ENCODE peak calls at places on chromosomes 6 and 20, in four cellular contexts. W is globus pallidus; Z is effector memory CD4-positive, alpha-beta T cell; K is stimulated activated CD4-positive, alpha-beta T cell treated with anti-CD3 and anti-CD28 coated beads, Interleukin-12 subunit alpha, Interleukin-12 subunit beta, amount 100 ng/mL, for 24 hours. R is an unnamed sample.
A peak's percentile ranks its signal among the peaks of the same experiment; 100 is the strongest.

GRCh38 chr20:47365023-47365764 is 8.7 kb upstream of the ZMYND8 start:
- DNase-seq in W (no peak), Z (no peak), K (no peak), R (no peak)

GRCh38 chr20:62143976-62144825 is 632 bp downstream of the SS18L1 start:
- DNase-seq in W (no peak), Z (peak; percentile 21), K (no peak), R (no peak)

GRCh38 chr20:64255361-64256281 is at the start of gene PCMTD2:
- DNase-seq in W (peak; percentile 77), Z (peak; percentile 76), K (peak; percentile 69), R (peak; percentile 62)

GRCh38 chr20:18796282-18796833 is 17.2 kb upstream of the SCP2D1 start:
- DNase-seq in W (no peak), Z (no peak), K (no peak), R (no peak)

GRCh38 chr6:6622557-6622956 is 34.0 kb downstream of the LY86 start:
- DNase-seq in W (no peak), Z (no peak), K (no peak), R (no peak)

GRCh38 chr20:52983726-52984450 is 11.7 kb downstream of the TSHZ2 start:
- DNase-seq in W (no peak), Z (no peak), K (no peak), R (no peak)

GRCh38 chr6:128361378-128361777 is 159.0 kb downstream of the PTPRK start:
- DNase-seq in W (no peak), Z (no peak), K (no peak), R (no peak)

GRCh38 chr6:25359191-25359861 is 80.2 kb downstream of the CARMIL1 start:
- DNase-seq in W (peak; percentile 61), Z (no peak), K (no peak), R (no peak)

GRCh38 chr6:143941852-143942627 is 66.0 kb downstream of the PLAGL1 start:
- DNase-seq in W (peak; percentile 11), Z (peak; percentile 15), K (peak; percentile 31), R (no peak)

GRCh38 chr6:108596947-108597346 is 36.2 kb downstream of the FOXO3 start:
- DNase-seq in W (no peak), Z (no peak), K (no peak), R (no peak)

GRCh38 chr6:134880487-134881190 is 69.3 kb downstream of the ALDH8A1 start:
- DNase-seq in W (no peak), Z (no peak), K (no peak), R (no peak)

GRCh38 chr6:52253494-52253893 is 9.2 kb upstream of the IL17F start:
- DNase-seq in W (no peak), Z (no peak), K (peak; percentile 15), R (no peak)

GRCh38 chr6:3451498-3451897 is 5.4 kb downstream of the SLC22A23 start:
- DNase-seq in W (no peak), Z (no peak), K (no peak), R (no peak)

GRCh38 chr6:37580164-37580955 is 80.7 kb upstream of the CCDC167 start:
- DNase-seq in W (no peak), Z (no peak), K (no peak), R (no peak)

GRCh38 chr20:46963758-46964181 is 69.1 kb downstream of the EYA2 start:
- DNase-seq in W (no peak), Z (no peak), K (no peak), R (no peak)

GRCh38 chr20:50003253-50003656 is 20.5 kb downstream of the SNAI1 start:
- DNase-seq in W (no peak), Z (no peak), K (no peak), R (no peak)

GRCh38 chr20:12265662-12266061 is 348.0 kb downstream of the BTBD3 start:
- DNase-seq in W (no peak), Z (no peak), K (no peak), R (no peak)

GRCh38 chr6:108134213-108134973 is 31.4 kb upstream of the NR2E1 start:
- DNase-seq in W (no peak), Z (no peak), K (no peak), R (no peak)

GRCh38 chr6:169979873-169980440 is 228.5 kb downstream of the ERMARD start:
- DNase-seq in W (no peak), Z (no peak), K (no peak), R (no peak)

GRCh38 chr6:110590821-110591351 is 114.5 kb upstream of the SLC22A16 start:
- DNase-seq in W (no peak), Z (no peak), K (no peak), R (no peak)

GRCh38 chr6:161079566-161080262 is 88.1 kb downstream of the MAP3K4 start:
- DNase-seq in W (no peak), Z (peak; percentile 56), K (peak; percentile 24), R (peak; percentile 45)

GRCh38 chr6:146851837-146852236 is 253.1 kb downstream of the ADGB start:
- DNase-seq in W (no peak), Z (no peak), K (no peak), R (no peak)

GRCh38 chr6:161480416-161481165 is 206.7 kb upstream of the AGPAT4 start:
- DNase-seq in W (peak; percentile 6), Z (no peak), K (no peak), R (no peak)

GRCh38 chr6:125888989-125889656 is 67.4 kb upstream of the HINT3 start:
- DNase-seq in W (no peak), Z (peak; percentile 3), K (no peak), R (no peak)

GRCh38 chr6:20069130-20069529 is 143.1 kb downstream of the MBOAT1 start:
- DNase-seq in W (no peak), Z (no peak), K (no peak), R (no peak)

GRCh38 chr6:139126255-139126654 is 8.6 kb upstream of the HECA start:
- DNase-seq in W (no peak), Z (no peak), K (no peak), R (peak; percentile 56)

GRCh38 chr6:14856177-14856576 is 389.7 kb upstream of the JARID2 start:
- DNase-seq in W (no peak), Z (no peak), K (no peak), R (no peak)

GRCh38 chr6:132357120-132357519 is 44.2 kb downstream of the MOXD1 start:
- DNase-seq in W (no peak), Z (no peak), K (no peak), R (no peak)

GRCh38 chr20:35311409-35311808 is 19.2 kb upstream of the FAM83C start:
- DNase-seq in W (no peak), Z (no peak), K (peak; percentile 41), R (no peak)

GRCh38 chr6:37501632-37502466 is 2.2 kb upstream of the CCDC167 start:
- DNase-seq in W (no peak), Z (peak; percentile 32), K (no peak), R (no peak)

GRCh38 chr6:54419885-54420284 is 111.6 kb downstream of the TINAG start:
- DNase-seq in W (no peak), Z (no peak), K (no peak), R (no peak)

GRCh38 chr6:16872543-16873230 is 111.4 kb upstream of the ATXN1 start:
- DNase-seq in W (no peak), Z (no peak), K (no peak), R (no peak)

GRCh38 chr6:48140221-48140620 is 29.2 kb upstream of the PTCHD4 start:
- DNase-seq in W (no peak), Z (no peak), K (no peak), R (no peak)

R was measured in occipital lobe.